ENCODE peak calls at places on chromosomes 2 and 18, in eight cellular contexts. C, F, P, R, N, O, B and U are unnamed samples.

GRCh38 chr2:140893685-140894084 is 1237.1 kb downstream of the LRP1B start:
- DNase-seq in C (no peak), F (no peak), P (no peak), R (no peak), N (peak), O (no peak), B (peak), U (no peak)

GRCh38 chr18:51163543-51163942 is 33.9 kb downstream of the MEX3C start:
- DNase-seq in C (no peak), F (no peak), P (no peak), R (no peak), N (no peak), O (no peak), B (no peak), U (no peak)

GRCh38 chr2:210225461-210225798 is 183 bp upstream of the ACADL start:
- DNase-seq in C (no peak), F (no peak), P (no peak), R (no peak), N (peak), O (no peak), B (peak), U (no peak)

GRCh38 chr18:43271593-43272432 is 5.5 kb downstream of the SYT4 start:
- DNase-seq in C (no peak), F (no peak), P (peak), R (no peak), N (peak), O (peak), B (peak), U (no peak)

GRCh38 chr2:61988462-61989366 is 83.2 kb downstream of the COMMD1 start:
- DNase-seq in C (no peak), F (no peak), P (no peak), R (no peak), N (no peak), O (no peak), B (no peak), U (no peak)

GRCh38 chr18:79275992-79276391 is 119.7 kb upstream of the NFATC1 start:
- DNase-seq in C (no peak), F (no peak), P (no peak), R (no peak), N (peak), O (peak), B (peak), U (no peak)

GRCh38 chr2:113877651-113878594 is 12.0 kb upstream of the ACTR3 start:
- DNase-seq in C (no peak), F (no peak), P (no peak), R (no peak), N (peak), O (no peak), B (peak), U (no peak)

GRCh38 chr2:10733584-10733958 is 12.1 kb downstream of the ATP6V1C2 start:
- DNase-seq in C (no peak), F (no peak), P (no peak), R (no peak), N (no peak), O (no peak), B (no peak), U (no peak)

GRCh38 chr2:85802337-85803103 is 48.7 kb downstream of the ATOH8 start:
- DNase-seq in C (no peak), F (no peak), P (no peak), R (peak), N (peak), O (no peak), B (no peak), U (no peak)

GRCh38 chr2:127176371-127177311 is 43.5 kb downstream of the CYP27C1 start:
- DNase-seq in C (no peak), F (peak), P (no peak), R (peak), N (peak), O (no peak), B (no peak), U (no peak)

GRCh38 chr18:3480827-3481226 is 30.9 kb downstream of the TGIF1 start:
- DNase-seq in C (no peak), F (no peak), P (no peak), R (no peak), N (no peak), O (no peak), B (no peak), U (no peak)

GRCh38 chr2:653645-654425 is 23.4 kb downstream of the TMEM18 start:
- DNase-seq in C (no peak), F (no peak), P (no peak), R (no peak), N (no peak), O (no peak), B (no peak), U (no peak)

GRCh38 chr2:11500702-11501303 is 33.0 kb upstream of the GREB1 start:
- DNase-seq in C (no peak), F (no peak), P (no peak), R (no peak), N (peak), O (peak), B (no peak), U (no peak)

GRCh38 chr2:96822786-96823185 is 6.7 kb downstream of the CNNM3 start:
- DNase-seq in C (no peak), F (no peak), P (no peak), R (no peak), N (no peak), O (no peak), B (no peak), U (no peak)

GRCh38 chr18:60448487-60449267 is 76.1 kb upstream of the MC4R start:
- DNase-seq in C (no peak), F (no peak), P (no peak), R (no peak), N (no peak), O (no peak), B (no peak), U (no peak)

GRCh38 chr2:11417946-11418585 is 47.9 kb downstream of the E2F6 start:
- DNase-seq in C (no peak), F (no peak), P (peak), R (no peak), N (no peak), O (peak), B (no peak), U (no peak)

GRCh38 chr2:195308163-195308562 is 348.9 kb upstream of the SLC39A10 start:
- DNase-seq in C (no peak), F (no peak), P (no peak), R (no peak), N (no peak), O (no peak), B (no peak), U (no peak)

GRCh38 chr2:50491541-50492114 is 540.3 kb downstream of the NRXN1 start:
- DNase-seq in C (no peak), F (no peak), P (peak), R (no peak), N (peak), O (peak), B (peak), U (no peak)

GRCh38 chr2:121171625-121172119 is 113.3 kb downstream of the TFCP2L1 start:
- DNase-seq in C (no peak), F (no peak), P (no peak), R (no peak), N (no peak), O (peak), B (no peak), U (no peak)

GRCh38 chr2:30382995-30383394 is 64.1 kb upstream of the LCLAT1 start:
- DNase-seq in C (no peak), F (no peak), P (no peak), R (no peak), N (no peak), O (no peak), B (no peak), U (no peak)

GRCh38 chr2:149894760-149895159 is 307.2 kb upstream of the MMADHC start:
- DNase-seq in C (no peak), F (peak), P (no peak), R (no peak), N (peak), O (peak), B (no peak), U (no peak)

GRCh38 chr2:233803994-233804393 is 25.9 kb downstream of the MROH2A start:
- DNase-seq in C (no peak), F (peak), P (no peak), R (no peak), N (no peak), O (no peak), B (no peak), U (no peak)

GRCh38 chr18:79108520-79109215 is 39.5 kb downstream of the ATP9B start:
- DNase-seq in C (no peak), F (no peak), P (no peak), R (no peak), N (no peak), O (no peak), B (no peak), U (no peak)

GRCh38 chr2:64288321-64288931 is 144.2 kb upstream of the PELI1 start:
- DNase-seq in C (no peak), F (no peak), P (no peak), R (no peak), N (peak), O (no peak), B (no peak), U (no peak)

GRCh38 chr2:201267278-201268030 is 7.1 kb downstream of the CASP8 start:
- DNase-seq in C (no peak), F (no peak), P (no peak), R (no peak), N (no peak), O (no peak), B (no peak), U (no peak)

GRCh38 chr2:64067326-64067725 is 48.1 kb upstream of the VPS54 start:
- DNase-seq in C (no peak), F (no peak), P (no peak), R (no peak), N (no peak), O (no peak), B (no peak), U (no peak)

GRCh38 chr2:39488450-39488849 is 51.4 kb upstream of the MAP4K3 start:
- DNase-seq in C (no peak), F (no peak), P (no peak), R (no peak), N (peak), O (no peak), B (no peak), U (no peak)

GRCh38 chr2:138013651-138014050 is 49.4 kb downstream of the HNMT start:
- DNase-seq in C (no peak), F (no peak), P (no peak), R (no peak), N (no peak), O (no peak), B (no peak), U (no peak)

GRCh38 chr18:58183226-58183625 is 139.2 kb downstream of the NEDD4L start:
- DNase-seq in C (no peak), F (no peak), P (no peak), R (no peak), N (no peak), O (no peak), B (no peak), U (no peak)

GRCh38 chr2:232139171-232139594 is 177.7 kb downstream of the DIS3L2 start:
- DNase-seq in C (no peak), F (no peak), P (no peak), R (no peak), N (no peak), O (no peak), B (no peak), U (no peak)

GRCh38 chr18:59874166-59874565 is 25.6 kb upstream of the PMAIP1 start:
- DNase-seq in C (no peak), F (no peak), P (no peak), R (no peak), N (peak), O (peak), B (peak), U (no peak)

GRCh38 chr2:152093464-152093863 is 5.4 kb downstream of the CACNB4 start:
- DNase-seq in C (no peak), F (no peak), P (no peak), R (no peak), N (peak), O (no peak), B (no peak), U (no peak)

GRCh38 chr2:63053889-63054725 is 3.5 kb downstream of the OTX1 start:
- DNase-seq in C (no peak), F (no peak), P (no peak), R (no peak), N (no peak), O (peak), B (no peak), U (no peak)

GRCh38 chr2:28362991-28363521 is 29.6 kb upstream of the FOSL2 start:
- DNase-seq in C (no peak), F (no peak), P (no peak), R (no peak), N (no peak), O (no peak), B (no peak), U (no peak)